ENCODE peak calls at places on chromosomes 12 and 14, in four cellular contexts. D is IMR-90, J is H1, T is H9. N is an unnamed sample.

GRCh38 chr14:56210570-56210969 is 92.4 kb downstream of the PELI2 start:
- DNase-seq in J (no peak), D (no peak), T (no peak), N (no peak)

GRCh38 chr12:105331805-105332251 is 1.3 kb downstream of the C12orf75 start:
- DNase-seq in D (no peak), J (no peak), T (peak), N (peak)

GRCh38 chr12:52126605-52127578 is 47.4 kb downstream of the SMIM41 start:
- DNase-seq in D (peak), T (no peak), J (no peak), N (no peak)

GRCh38 chr12:31117203-31118011 is 43.7 kb downstream of the DDX11 start:
- DNase-seq in T (peak), D (peak), J (peak), N (peak)

GRCh38 chr12:47079894-47080724 is at the start of gene AMIGO2:
- DNase-seq in D (peak), J (peak), T (peak), N (peak)

GRCh38 chr12:52415870-52416750 is 10.0 kb upstream of the KRT82 start:
- DNase-seq in D (peak), T (no peak), J (no peak), N (no peak)

GRCh38 chr14:103543140-103543539 is 14.1 kb downstream of the TRMT61A start:
- DNase-seq in D (no peak), T (no peak), J (no peak), N (no peak)

GRCh38 chr12:110256780-110257431 is 24.1 kb upstream of the ATP2A2 start:
- DNase-seq in J (no peak), D (no peak), T (no peak), N (no peak)

GRCh38 chr12:117587646-117588287 is 226.3 kb upstream of the NOS1 start:
- DNase-seq in D (no peak), J (peak), T (peak), N (peak)

GRCh38 chr14:66233571-66233970 is 252.6 kb upstream of the CCDC196 start:
- DNase-seq in D (no peak), J (no peak), T (no peak), N (no peak)

GRCh38 chr14:49969961-49970360 is 77.1 kb downstream of the ARF6 start:
- DNase-seq in T (no peak), D (no peak), J (no peak), N (no peak)

GRCh38 chr12:45231515-45232145 is 15.7 kb downstream of the ANO6 start:
- DNase-seq in D (peak), J (no peak), T (no peak), N (no peak)

GRCh38 chr14:105141026-105141425 is 27.6 kb downstream of the JAG2 start:
- DNase-seq in J (no peak), T (peak), D (no peak), N (no peak)

GRCh38 chr14:79328863-79329262 is 882.4 kb downstream of the DIO2 start:
- DNase-seq in D (peak), J (no peak), T (no peak), N (no peak)

GRCh38 chr12:3256103-3256551 is 178.9 kb downstream of the TSPAN9 start:
- DNase-seq in J (no peak), T (no peak), D (no peak), N (peak)

GRCh38 chr12:70507442-70507841 is 129.8 kb downstream of the PTPRB start:
- DNase-seq in J (no peak), T (no peak), D (no peak), N (peak)

GRCh38 chr14:51490205-51490604 is 161.5 kb upstream of the FRMD6 start:
- DNase-seq in T (no peak), J (no peak), D (peak), N (no peak)

GRCh38 chr14:88322505-88323085 is 474 bp downstream of the KCNK10 start:
- DNase-seq in D (no peak), J (peak), T (no peak), N (no peak)

GRCh38 chr14:82766128-82766527 is 1232.5 kb upstream of the SEL1L start:
- DNase-seq in D (no peak), J (no peak), T (no peak), N (no peak)

GRCh38 chr12:52600941-52601481 is at the start of gene KRT72:
- DNase-seq in D (no peak), J (peak), T (peak), N (no peak)

GRCh38 chr12:122947352-122947792 is 18.9 kb downstream of the ABCB9 start:
- DNase-seq in J (no peak), D (no peak), T (no peak), N (no peak)

GRCh38 chr12:89544730-89545184 is 18.9 kb upstream of the POC1B start:
- DNase-seq in T (no peak), J (no peak), D (no peak), N (peak)

GRCh38 chr12:18139989-18140596 is 50.1 kb upstream of the RERGL start:
- DNase-seq in J (no peak), D (peak), T (no peak), N (peak)

GRCh38 chr14:56135001-56135400 is 16.8 kb downstream of the PELI2 start:
- DNase-seq in D (no peak), J (no peak), T (no peak), N (no peak)

GRCh38 chr14:25048170-25049126 is 1.5 kb downstream of the STXBP6 start:
- DNase-seq in D (peak), J (no peak), T (no peak), N (no peak)

GRCh38 chr12:109937371-109937770 is 37.3 kb downstream of the TCHP start:
- DNase-seq in J (no peak), D (no peak), T (no peak), N (no peak)

GRCh38 chr12:13444076-13444475 is 247.6 kb downstream of the EMP1 start:
- DNase-seq in D (no peak), T (no peak), J (no peak), N (no peak)

GRCh38 chr12:28172434-28173030 is 17.7 kb upstream of the CCDC91 start:
- DNase-seq in J (no peak), D (peak), T (peak), N (peak)

GRCh38 chr12:8947737-8948136 is 1.7 kb downstream of the M6PR start:
- DNase-seq in D (no peak), J (no peak), T (no peak), N (no peak)

GRCh38 chr14:96170961-96171592 is 33.6 kb upstream of the BDKRB2 start:
- DNase-seq in D (no peak), J (no peak), T (peak), N (no peak)
- H4K5ac ChIP-seq in D (peak), J (no peak), T (no peak), N (no peak)

GRCh38 chr14:93691042-93691780 is 97.1 kb downstream of the PRIMA1 start:
- DNase-seq in T (no peak), D (no peak), J (no peak), N (peak)

GRCh38 chr14:93688239-93688666 is 100.0 kb downstream of the PRIMA1 start:
- DNase-seq in T (peak), J (peak), D (no peak), N (peak)

GRCh38 chr14:93685121-93685520 is 103.2 kb downstream of the PRIMA1 start:
- DNase-seq in T (no peak), J (no peak), D (no peak), N (no peak)

GRCh38 chr14:93686313-93686712 is 102.0 kb downstream of the PRIMA1 start:
- DNase-seq in J (no peak), D (no peak), T (no peak), N (no peak)

DNA sequence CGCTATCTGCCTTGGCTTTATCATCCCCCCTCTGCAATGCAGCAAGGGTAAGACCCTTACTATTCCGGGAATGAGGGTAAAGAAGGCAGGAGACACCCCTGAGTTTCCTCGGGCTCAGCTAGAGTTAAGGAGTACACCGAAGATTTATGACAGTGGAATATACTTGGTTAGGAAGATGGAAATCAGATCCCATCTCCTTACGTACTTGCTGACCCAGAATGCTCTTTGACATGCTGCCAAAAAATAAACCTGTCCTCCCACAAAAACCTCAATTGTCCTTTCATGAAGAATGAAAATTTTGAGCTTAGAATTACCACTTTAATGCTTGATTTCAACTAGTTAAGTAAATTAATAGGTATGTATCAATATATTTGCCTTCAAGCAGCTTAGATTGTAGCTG is 99.5 kb downstream of the PRIMA1 start:
- DNase-seq in J (no peak), D (no peak), T (no peak), N (no peak)
- H4K5ac ChIP-seq in J (peak), D (no peak), T (no peak), N (no peak)

GRCh38 chr14:92542766-92543554 is 29.4 kb downstream of the RIN3 start:
- DNase-seq in J (no peak), D (no peak), T (no peak), N (no peak)
- H4K5ac ChIP-seq in J (no peak), D (no peak), T (no peak), N (no peak)

GRCh38 chr14:60904381-60904780 is 76.5 kb downstream of the TRMT5 start:
- DNase-seq in J (no peak), T (no peak), D (peak), N (no peak)
- H4K5ac ChIP-seq in J (no peak), T (no peak), D (no peak), N (no peak)

GRCh38 chr14:87306770-87307169 is 686.2 kb downstream of the GALC start:
- DNase-seq in D (no peak), T (no peak), J (no peak), N (no peak)

GRCh38 chr14:87309557-87309956 is 683.4 kb downstream of the GALC start:
- DNase-seq in D (no peak), J (no peak), T (no peak), N (no peak)

GRCh38 chr14:87304404-87304803 is 688.6 kb downstream of the GALC start:
- DNase-seq in D (no peak), J (no peak), T (no peak), N (no peak)

DNA sequence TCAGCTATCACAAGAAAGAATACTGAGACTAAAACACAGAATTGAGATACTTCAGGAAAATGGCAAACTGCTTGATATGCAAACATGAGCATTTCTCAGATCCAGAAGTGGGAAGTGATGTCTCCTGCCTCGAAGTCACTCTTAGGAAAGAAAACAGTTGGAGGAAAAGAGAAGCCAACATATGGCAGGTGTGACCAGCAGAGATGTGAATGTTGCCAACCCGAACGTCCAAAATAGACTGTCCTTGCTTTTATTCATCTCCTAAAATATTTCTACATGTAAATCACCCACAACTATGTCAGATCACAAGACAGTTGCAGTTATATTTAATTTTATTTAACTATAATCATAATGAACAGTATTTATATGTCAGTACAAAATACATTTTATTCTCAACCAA is 687.6 kb downstream of the GALC start:
- DNase-seq in J (no peak), T (no peak), D (no peak), N (no peak)
- H4K5ac ChIP-seq in J (no peak), T (no peak), D (no peak), N (no peak)

GRCh38 chr12:54586620-54587019 is 1.8 kb downstream of the PPP1R1A start:
- DNase-seq in D (no peak), T (no peak), J (no peak), N (no peak)

GRCh38 chr12:54588892-54589291 is 433 bp upstream of the PPP1R1A start:
- DNase-seq in J (no peak), D (no peak), T (no peak), N (no peak)

GRCh38 chr12:54587315-54587821 is 1.1 kb downstream of the PPP1R1A start:
- DNase-seq in T (no peak), J (no peak), D (no peak), N (no peak)

GRCh38 chr12:54589964-54590363 is 1.5 kb upstream of the PPP1R1A start:
- DNase-seq in T (no peak), J (no peak), D (no peak), N (peak)

GRCh38 chr12:54588110-54588831 is at the start of gene PPP1R1A:
- DNase-seq in T (peak), J (peak), D (no peak), N (peak)
- H4K5ac ChIP-seq in T (no peak), J (no peak), D (no peak), N (no peak)